ENCODE peak calls at places on chromosomes 5 and 9, in six cellular contexts. V, J, A, T, U and G are unnamed samples.

GRCh38 chr5:94672746-94673145 is 54.3 kb downstream of the SLF1 start:
- DNase-seq in V (no peak), J (no peak), A (no peak), T (no peak), U (no peak), G (no peak)

GRCh38 chr5:93915142-93915553 is 173.7 kb upstream of the POU5F2 start:
- DNase-seq in V (no peak), J (no peak), A (no peak), T (no peak), U (no peak), G (no peak)

GRCh38 chr9:130990362-130991226 is 18.4 kb upstream of the LAMC3 start:
- DNase-seq in V (no peak), J (no peak), A (no peak), T (no peak), U (no peak), G (no peak)

GRCh38 chr9:120532475-120532874 is 47.5 kb downstream of the CDK5RAP2 start:
- DNase-seq in V (no peak), J (no peak), A (peak; percentile 89), T (peak; percentile 60), U (peak; percentile 34), G (no peak)

GRCh38 chr5:683619-684481 is 9.3 kb downstream of the TPPP start:
- DNase-seq in V (peak; percentile 62), J (peak; percentile 5), A (peak; percentile 12), T (no peak), U (peak; percentile 11), G (no peak)

GRCh38 chr9:106800691-106801090 is 62.3 kb upstream of the ZNF462 start:
- DNase-seq in V (no peak), J (no peak), A (no peak), T (no peak), U (no peak), G (no peak)

GRCh38 chr5:9712506-9713285 is 82.5 kb upstream of the TAS2R1 start:
- DNase-seq in V (no peak), J (no peak), A (no peak), T (no peak), U (no peak), G (no peak)

GRCh38 chr9:89422151-89422918 is 75.6 kb downstream of the SEMA4D start:
- DNase-seq in V (no peak), J (no peak), A (no peak), T (peak; percentile 64), U (no peak), G (no peak)

GRCh38 chr5:78720234-78720985 is 71.8 kb upstream of the LHFPL2 start:
- DNase-seq in V (no peak), J (no peak), A (no peak), T (no peak), U (no peak), G (no peak)

GRCh38 chr9:112135706-112136105 is 39.4 kb downstream of the SUSD1 start:
- DNase-seq in V (no peak), J (no peak), A (no peak), T (no peak), U (no peak), G (no peak)

GRCh38 chr5:143431789-143432188 is 28.3 kb upstream of the NR3C1 start:
- DNase-seq in V (no peak), J (no peak), A (no peak), T (no peak), U (no peak), G (no peak)

GRCh38 chr9:104948277-104948676 is 20.3 kb upstream of the ABCA1 start:
- DNase-seq in V (no peak), J (no peak), A (no peak), T (no peak), U (no peak), G (no peak)

GRCh38 chr5:109468737-109469420 is 59.1 kb upstream of the PJA2 start:
- DNase-seq in V (peak; percentile 88), J (peak; percentile 100), A (peak; percentile 95), T (peak; percentile 96), U (peak; percentile 97), G (peak; percentile 82)
- TF ChIP-seq CTCF in V (peak; percentile 78), J (peak; percentile 90), A (peak; percentile 22), T (peak; percentile 78), U (peak; percentile 50), G (peak; percentile 55)

GRCh38 chr5:149414405-149415244 is 35.5 kb upstream of the IL17B start:
- DNase-seq in V (no peak), J (peak; percentile 13), A (no peak), T (no peak), U (no peak), G (no peak)

GRCh38 chr5:149415245-149415967 is 36.3 kb upstream of the IL17B start:
- DNase-seq in V (no peak), J (no peak), A (no peak), T (peak; percentile 22), U (no peak), G (no peak)

GRCh38 chr5:149418910-149419531 is 39.9 kb upstream of the IL17B start:
- DNase-seq in V (no peak), J (no peak), A (no peak), T (no peak), U (no peak), G (no peak)

GRCh38 chr5:149417714-149418368 is 38.7 kb upstream of the IL17B start:
- DNase-seq in V (no peak), J (no peak), A (no peak), T (no peak), U (no peak), G (no peak)

DNA sequence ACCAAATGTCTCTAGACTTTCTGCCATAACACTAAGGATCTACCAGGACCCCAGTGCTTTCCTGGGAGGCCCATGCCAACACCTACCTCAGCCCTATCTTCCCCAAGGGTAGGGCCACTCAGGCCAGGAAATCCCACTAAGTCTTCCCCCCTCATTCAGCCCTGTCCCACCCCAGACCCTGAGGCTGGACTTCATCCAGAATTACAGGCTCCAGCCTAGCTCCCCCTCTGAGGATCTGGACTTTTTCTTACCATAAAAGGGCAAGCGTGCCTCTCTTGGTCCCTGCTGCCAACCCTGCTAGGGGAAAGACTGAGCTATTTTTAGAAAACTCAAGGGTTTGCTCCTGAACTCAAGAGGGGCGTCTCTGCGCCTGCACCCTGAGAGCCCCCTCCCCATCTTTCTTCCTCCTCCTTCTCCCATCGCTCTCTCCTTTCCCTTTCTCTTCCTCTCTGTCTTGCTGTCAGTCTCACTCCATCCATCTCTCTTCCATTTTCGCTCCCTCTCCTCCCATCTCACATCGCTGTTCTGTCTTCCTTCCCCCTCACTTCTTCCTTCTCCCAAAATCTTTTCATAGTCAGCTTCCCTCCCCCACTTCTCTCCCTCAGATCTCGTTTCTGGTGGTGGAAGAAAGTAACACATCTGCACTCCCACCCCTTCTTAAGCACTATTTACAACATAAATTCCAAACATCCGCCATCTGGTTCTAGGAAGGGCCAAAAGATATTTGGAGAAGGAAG is 38.1 kb upstream of the IL17B start:
- DNase-seq in V (no peak), J (no peak), A (no peak), T (peak; percentile 20), U (no peak), G (no peak)
- TF ChIP-seq CTCF in V (no peak), J (no peak), A (no peak), T (no peak), U (no peak), G (no peak)

DNA sequence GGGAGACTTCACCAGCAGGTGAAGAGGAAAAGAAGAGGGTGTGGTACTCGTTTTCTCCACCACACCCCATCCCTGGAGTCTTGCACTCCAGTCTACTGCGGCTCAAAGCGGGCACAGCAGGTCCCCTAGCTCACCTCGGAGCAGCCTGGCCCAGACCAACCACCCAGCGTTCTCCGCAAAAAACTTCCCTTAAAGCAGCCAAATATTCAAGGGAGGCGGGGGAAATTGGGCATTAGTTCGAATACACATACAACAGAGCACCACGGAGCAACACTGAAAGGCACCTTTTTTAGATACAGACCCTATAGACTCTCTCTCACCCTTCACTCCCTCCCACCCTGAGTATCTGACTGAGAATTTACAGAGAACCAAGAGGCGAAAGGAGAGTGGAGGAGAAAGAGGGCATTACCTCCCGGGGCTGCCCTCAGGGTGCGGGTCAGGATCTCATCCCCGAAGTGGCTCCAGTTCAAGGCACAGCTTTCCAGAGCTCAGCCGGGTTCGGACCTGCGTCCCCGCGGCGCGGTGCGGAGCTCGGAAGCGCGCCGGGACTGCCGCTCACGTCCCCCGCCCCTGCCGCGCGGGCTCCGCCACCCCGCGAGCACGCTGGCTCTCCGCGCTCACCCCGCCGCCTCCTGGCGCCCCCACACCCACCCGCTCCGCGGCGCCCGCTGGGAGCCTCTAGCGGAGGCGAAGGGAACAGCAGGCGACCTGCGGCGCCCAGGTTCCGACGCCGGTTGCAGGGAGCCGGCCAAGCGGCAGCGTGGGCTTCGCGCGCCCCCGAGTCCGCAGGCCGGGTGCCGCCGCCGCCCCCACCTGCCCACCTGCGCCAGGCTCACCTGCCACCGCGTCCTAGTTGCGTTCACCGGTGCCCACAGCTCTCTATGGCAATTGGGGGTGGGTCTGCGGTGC is 1638.7 kb upstream of the C9orf72 start:
- DNase-seq in V (peak; percentile 80), J (peak; percentile 64), A (no peak), T (peak; percentile 50), U (peak; percentile 72), G (peak; percentile 72)
- TF ChIP-seq CTCF in V (peak; percentile 89), J (peak; percentile 84), A (no peak), T (peak; percentile 62), U (peak; percentile 62), G (peak; percentile 73)

GRCh38 chr5:44660251-44660650 is 148.5 kb upstream of the MRPS30 start:
- DNase-seq in V (no peak), J (no peak), A (no peak), T (no peak), U (no peak), G (no peak)

GRCh38 chr5:44663991-44664710 is 144.6 kb upstream of the MRPS30 start:
- DNase-seq in V (no peak), J (no peak), A (no peak), T (no peak), U (no peak), G (no peak)

GRCh38 chr5:44665101-44665701 is 143.5 kb upstream of the MRPS30 start:
- DNase-seq in V (no peak), J (no peak), A (no peak), T (no peak), U (no peak), G (no peak)

GRCh38 chr5:44661851-44662250 is 146.9 kb upstream of the MRPS30 start:
- DNase-seq in V (no peak), J (no peak), A (no peak), T (no peak), U (no peak), G (no peak)

GRCh38 chr5:44664711-44665100 is 144.0 kb upstream of the MRPS30 start:
- DNase-seq in V (no peak), J (no peak), A (no peak), T (no peak), U (no peak), G (no peak)
- TF ChIP-seq CTCF in V (no peak), J (no peak), A (no peak), T (no peak), U (no peak), G (no peak)

GRCh38 chr5:68271124-68271523 is 55.6 kb downstream of the PIK3R1 start:
- DNase-seq in V (no peak), J (no peak), A (no peak), T (no peak), U (no peak), G (no peak)

GRCh38 chr5:68270576-68270975 is 55.0 kb downstream of the PIK3R1 start:
- DNase-seq in V (no peak), J (no peak), A (no peak), T (no peak), U (no peak), G (no peak)

GRCh38 chr5:68273717-68274409 is 58.3 kb downstream of the PIK3R1 start:
- DNase-seq in V (no peak), J (no peak), A (no peak), T (no peak), U (no peak), G (no peak)

GRCh38 chr5:68269820-68270219 is 54.3 kb downstream of the PIK3R1 start:
- DNase-seq in V (no peak), J (no peak), A (no peak), T (no peak), U (no peak), G (no peak)

GRCh38 chr5:68272289-68272688 is 56.7 kb downstream of the PIK3R1 start:
- DNase-seq in V (no peak), J (no peak), A (no peak), T (no peak), U (no peak), G (no peak)
- TF ChIP-seq CTCF in V (peak; percentile 75), J (peak; percentile 22), A (no peak), T (peak; percentile 25), U (no peak), G (peak; percentile 76)